ENCODE peak calls at places on chromosomes 7 and 10, in seven cellular contexts. One of them, this sample, is unnamed.

GRCh38 chr7:24318326-24318725 is 34.3 kb downstream of the NPY start:
- DNase-seq in GM12878: no peak
- DNase-seq in IMR-90: no peak
- DNase-seq in A549: peak; percentile 6
- DNase-seq in SK-N-SH: no peak
- DNase-seq in K562: peak; percentile 38
- DNase-seq in H1: no peak
- DNase-seq in this sample: no peak

GRCh38 chr7:70696139-70696782 is 435.7 kb upstream of the GALNT17 start:
- DNase-seq in GM12878: no peak
- DNase-seq in IMR-90: peak; percentile 52
- DNase-seq in A549: no peak
- DNase-seq in SK-N-SH: peak; percentile 44
- DNase-seq in K562: no peak
- DNase-seq in H1: no peak
- DNase-seq in this sample: no peak

GRCh38 chr7:155431711-155432110 is 26.2 kb upstream of the EN2 start:
- DNase-seq in GM12878: no peak
- DNase-seq in IMR-90: no peak
- DNase-seq in A549: no peak
- DNase-seq in SK-N-SH: no peak
- DNase-seq in K562: no peak
- DNase-seq in H1: no peak
- DNase-seq in this sample: no peak

GRCh38 chr10:69278446-69278963 is at the start of gene HK1:
- DNase-seq in GM12878: no peak
- DNase-seq in IMR-90: no peak
- DNase-seq in A549: no peak
- DNase-seq in SK-N-SH: no peak
- DNase-seq in K562: no peak
- DNase-seq in H1: no peak
- DNase-seq in this sample: no peak

GRCh38 chr10:90604636-90605035 is 253.2 kb downstream of the HTR7 start:
- DNase-seq in GM12878: no peak
- DNase-seq in IMR-90: no peak
- DNase-seq in A549: no peak
- DNase-seq in SK-N-SH: no peak
- DNase-seq in K562: no peak
- DNase-seq in H1: no peak
- DNase-seq in this sample: no peak

GRCh38 chr7:136869991-136870798 is 1.7 kb downstream of the CHRM2 start:
- DNase-seq in GM12878: no peak
- DNase-seq in IMR-90: peak; percentile 30
- DNase-seq in A549: no peak
- DNase-seq in SK-N-SH: peak; percentile 64
- DNase-seq in K562: no peak
- DNase-seq in H1: no peak
- DNase-seq in this sample: no peak

GRCh38 chr7:33669251-33669670 is 236.1 kb upstream of the BMPER start:
- DNase-seq in GM12878: no peak
- DNase-seq in IMR-90: no peak
- DNase-seq in A549: no peak
- DNase-seq in SK-N-SH: no peak
- DNase-seq in K562: no peak
- DNase-seq in H1: no peak
- DNase-seq in this sample: peak; percentile 70

GRCh38 chr7:20798081-20798693 is 11.5 kb upstream of the SP8 start:
- DNase-seq in GM12878: no peak
- DNase-seq in IMR-90: no peak
- DNase-seq in A549: peak; percentile 68
- DNase-seq in SK-N-SH: peak; percentile 86
- DNase-seq in K562: peak; percentile 92
- DNase-seq in H1: peak; percentile 82
- DNase-seq in this sample: no peak

GRCh38 chr7:150402671-150403321 is 23.7 kb downstream of the ZNF775 start:
- DNase-seq in GM12878: no peak
- DNase-seq in IMR-90: no peak
- DNase-seq in A549: no peak
- DNase-seq in SK-N-SH: no peak
- DNase-seq in K562: no peak
- DNase-seq in H1: no peak
- DNase-seq in this sample: peak; percentile 76

GRCh38 chr7:8436965-8437364 is 3.6 kb downstream of the NXPH1 start:
- DNase-seq in GM12878: peak; percentile 4
- DNase-seq in IMR-90: no peak
- DNase-seq in A549: peak; percentile 40
- DNase-seq in SK-N-SH: no peak
- DNase-seq in K562: peak; percentile 73
- DNase-seq in H1: peak; percentile 93
- DNase-seq in this sample: peak; percentile 23

GRCh38 chr10:21526952-21527633 is 1.6 kb upstream of the SKIDA1 start:
- DNase-seq in GM12878: no peak
- DNase-seq in IMR-90: peak; percentile 58
- DNase-seq in A549: no peak
- DNase-seq in SK-N-SH: peak; percentile 73
- DNase-seq in K562: peak; percentile 68
- DNase-seq in H1: peak; percentile 83
- DNase-seq in this sample: peak; percentile 70

DNA sequence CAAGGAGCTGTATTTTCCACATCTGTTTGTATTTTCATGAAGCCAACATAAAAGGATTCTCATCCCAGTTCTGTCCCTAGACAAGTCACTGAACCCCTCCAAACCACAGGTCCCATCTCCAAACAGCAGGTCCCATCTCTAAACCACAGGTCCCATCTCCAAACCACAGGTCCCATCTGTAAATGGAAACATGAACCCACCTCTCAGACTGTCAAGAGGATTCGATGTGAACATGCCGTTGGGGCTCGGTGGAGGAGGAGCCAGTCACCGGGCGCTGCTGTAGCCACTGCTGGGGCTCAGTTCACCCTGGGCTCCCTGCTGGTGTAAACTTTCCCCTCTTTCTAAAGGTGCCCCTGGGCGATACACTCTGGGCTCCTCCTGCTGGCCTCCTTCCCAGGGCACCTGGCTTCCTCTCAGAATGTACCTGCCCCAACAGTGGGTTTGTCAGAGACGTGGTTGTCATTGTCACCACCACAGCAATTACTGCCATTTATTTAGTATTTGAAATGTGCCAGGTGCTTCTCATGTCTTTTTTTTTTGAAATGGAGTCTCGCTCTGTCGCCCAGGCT is 13.0 kb downstream of the LHPP start:
- DNase-seq in GM12878: no peak
- DNase-seq in IMR-90: no peak
- DNase-seq in A549: no peak
- DNase-seq in SK-N-SH: no peak
- DNase-seq in K562: no peak
- DNase-seq in H1: no peak
- DNase-seq in this sample: no peak
- TF ChIP-seq RFX5 in GM12878: no peak
- TF ChIP-seq RFX5 in IMR-90: no peak
- TF ChIP-seq RFX5 in A549: no peak
- TF ChIP-seq RFX5 in SK-N-SH: no peak
- TF ChIP-seq RFX5 in K562: no peak
- TF ChIP-seq RFX5 in H1: no peak
- TF ChIP-seq RFX5 in this sample: no peak

DNA sequence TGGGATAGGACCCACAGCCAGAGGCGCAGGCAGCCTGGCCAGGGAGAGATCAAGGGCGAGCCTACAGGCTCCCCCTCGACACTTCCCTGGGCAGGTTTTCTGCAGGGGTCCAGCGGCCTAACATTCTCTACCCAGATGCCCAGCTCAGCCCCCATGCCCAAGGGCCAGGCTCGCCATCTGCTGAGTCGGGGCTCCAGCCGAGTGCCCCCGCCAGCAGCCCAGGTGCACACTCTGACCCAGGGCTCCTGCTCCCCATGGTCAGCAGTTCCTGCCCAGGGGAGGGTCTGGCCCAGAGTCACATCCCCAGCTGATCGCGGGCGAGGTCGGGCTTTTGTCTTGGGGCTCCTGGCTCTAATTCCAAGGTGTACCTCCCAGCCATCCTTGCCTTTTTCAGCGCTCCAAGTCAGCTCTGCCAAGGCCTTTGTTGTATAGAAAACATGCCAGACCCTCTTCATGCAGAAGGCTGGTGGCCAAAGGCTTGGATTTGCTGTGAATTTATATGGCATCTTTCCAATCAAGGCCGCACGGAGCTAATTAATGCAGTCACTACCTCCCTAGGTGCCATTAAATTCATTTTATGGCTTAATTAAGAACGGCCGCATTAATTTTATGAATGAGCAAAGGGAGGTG is 120.7 kb downstream of the LRRC18 start:
- DNase-seq in GM12878: no peak
- DNase-seq in IMR-90: no peak
- DNase-seq in A549: no peak
- DNase-seq in SK-N-SH: no peak
- DNase-seq in K562: no peak
- DNase-seq in H1: no peak
- DNase-seq in this sample: no peak
- TF ChIP-seq RFX5 in GM12878: no peak
- TF ChIP-seq RFX5 in IMR-90: no peak
- TF ChIP-seq RFX5 in A549: no peak
- TF ChIP-seq RFX5 in SK-N-SH: no peak
- TF ChIP-seq RFX5 in K562: no peak
- TF ChIP-seq RFX5 in H1: no peak
- TF ChIP-seq RFX5 in this sample: no peak

GRCh38 chr7:116984511-116984910 is 31.2 kb downstream of the ST7 start:
- DNase-seq in GM12878: no peak
- DNase-seq in IMR-90: no peak
- DNase-seq in A549: no peak
- DNase-seq in SK-N-SH: no peak
- DNase-seq in K562: no peak
- DNase-seq in H1: no peak
- DNase-seq in this sample: no peak

GRCh38 chr7:116985575-116985974 is 32.3 kb downstream of the ST7 start:
- DNase-seq in GM12878: no peak
- DNase-seq in IMR-90: no peak
- DNase-seq in A549: no peak
- DNase-seq in SK-N-SH: no peak
- DNase-seq in K562: no peak
- DNase-seq in H1: no peak
- DNase-seq in this sample: no peak

GRCh38 chr7:116986611-116987565 is 33.6 kb downstream of the ST7 start:
- DNase-seq in GM12878: no peak
- DNase-seq in IMR-90: peak; percentile 16
- DNase-seq in A549: no peak
- DNase-seq in SK-N-SH: no peak
- DNase-seq in K562: no peak
- DNase-seq in H1: no peak
- DNase-seq in this sample: no peak

GRCh38 chr7:116981887-116982430 is 28.7 kb downstream of the ST7 start:
- DNase-seq in GM12878: no peak
- DNase-seq in IMR-90: no peak
- DNase-seq in A549: no peak
- DNase-seq in SK-N-SH: no peak
- DNase-seq in K562: no peak
- DNase-seq in H1: no peak
- DNase-seq in this sample: no peak

DNA sequence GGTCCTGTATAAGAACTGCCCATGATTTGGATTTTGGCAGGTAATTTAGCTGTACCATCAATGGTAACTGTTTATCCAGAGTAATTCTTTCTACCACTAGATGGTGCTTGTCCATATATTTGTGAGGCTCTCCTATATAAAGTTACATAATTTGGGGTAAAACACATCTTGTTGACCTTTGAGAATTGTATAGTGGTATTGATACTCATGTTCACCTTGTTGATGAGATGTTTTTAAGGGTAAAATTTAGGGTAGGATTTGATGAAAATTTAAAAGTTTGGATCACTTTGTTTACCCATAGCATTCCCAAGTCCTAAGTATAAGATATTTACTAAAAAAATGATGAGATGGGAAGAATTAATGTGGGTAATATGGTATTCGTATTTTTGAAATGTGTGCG is 31.6 kb downstream of the ST7 start:
- DNase-seq in GM12878: no peak
- DNase-seq in IMR-90: peak; percentile 28
- DNase-seq in A549: peak; percentile 42
- DNase-seq in SK-N-SH: peak; percentile 52
- DNase-seq in K562: peak; percentile 58
- DNase-seq in H1: no peak
- DNase-seq in this sample: peak; percentile 27
- TF ChIP-seq RFX5 in GM12878: no peak
- TF ChIP-seq RFX5 in IMR-90: peak; percentile 6
- TF ChIP-seq RFX5 in A549: no peak
- TF ChIP-seq RFX5 in SK-N-SH: no peak
- TF ChIP-seq RFX5 in K562: peak; percentile 51
- TF ChIP-seq RFX5 in H1: no peak
- TF ChIP-seq RFX5 in this sample: no peak

GRCh38 chr7:139722604-139723003 is 55.2 kb downstream of the HIPK2 start:
- DNase-seq in GM12878: no peak
- DNase-seq in IMR-90: no peak
- DNase-seq in A549: no peak
- DNase-seq in SK-N-SH: no peak
- DNase-seq in K562: no peak
- DNase-seq in H1: no peak
- DNase-seq in this sample: no peak

GRCh38 chr7:139727151-139727705 is 50.6 kb downstream of the HIPK2 start:
- DNase-seq in GM12878: no peak
- DNase-seq in IMR-90: peak; percentile 69
- DNase-seq in A549: no peak
- DNase-seq in SK-N-SH: no peak
- DNase-seq in K562: no peak
- DNase-seq in H1: no peak
- DNase-seq in this sample: no peak

GRCh38 chr7:139726485-139726869 is 51.3 kb downstream of the HIPK2 start:
- DNase-seq in GM12878: no peak
- DNase-seq in IMR-90: no peak
- DNase-seq in A549: no peak
- DNase-seq in SK-N-SH: no peak
- DNase-seq in K562: no peak
- DNase-seq in H1: no peak
- DNase-seq in this sample: no peak

GRCh38 chr7:139725843-139726484 is 51.8 kb downstream of the HIPK2 start:
- DNase-seq in GM12878: no peak
- DNase-seq in IMR-90: no peak
- DNase-seq in A549: no peak
- DNase-seq in SK-N-SH: no peak
- DNase-seq in K562: no peak
- DNase-seq in H1: no peak
- DNase-seq in this sample: no peak

DNA sequence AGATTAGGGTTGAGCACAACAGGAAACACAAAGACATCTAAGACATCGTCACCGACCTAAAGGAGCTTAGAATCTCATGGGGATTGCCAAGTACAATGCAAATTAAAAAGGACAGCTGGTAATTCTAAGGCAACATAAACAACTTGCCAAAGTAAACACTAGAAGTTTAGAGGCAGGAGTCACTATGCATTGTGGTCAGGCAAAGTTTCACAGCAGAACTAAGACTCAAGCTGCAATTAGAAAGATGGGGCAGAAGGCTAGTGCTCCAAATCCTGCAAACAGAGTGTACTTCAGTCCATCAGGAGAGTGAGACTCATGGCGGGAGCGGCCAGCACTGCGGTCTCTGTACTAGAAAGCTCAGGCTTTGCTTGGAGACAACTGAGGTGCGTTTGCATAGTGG is 52.7 kb downstream of the HIPK2 start:
- DNase-seq in GM12878: peak; percentile 59
- DNase-seq in IMR-90: peak; percentile 90
- DNase-seq in A549: no peak
- DNase-seq in SK-N-SH: no peak
- DNase-seq in K562: no peak
- DNase-seq in H1: no peak
- DNase-seq in this sample: no peak
- TF ChIP-seq RFX5 in GM12878: no peak
- TF ChIP-seq RFX5 in IMR-90: no peak
- TF ChIP-seq RFX5 in A549: no peak
- TF ChIP-seq RFX5 in SK-N-SH: no peak
- TF ChIP-seq RFX5 in K562: no peak
- TF ChIP-seq RFX5 in H1: no peak
- TF ChIP-seq RFX5 in this sample: no peak

GRCh38 chr10:100985336-100985735 is 2.0 kb downstream of the MRPL43 start:
- DNase-seq in GM12878: no peak
- DNase-seq in IMR-90: no peak
- DNase-seq in A549: no peak
- DNase-seq in SK-N-SH: no peak
- DNase-seq in K562: no peak
- DNase-seq in H1: no peak
- DNase-seq in this sample: peak; percentile 48
- TF ChIP-seq RFX5 in GM12878: no peak
- TF ChIP-seq RFX5 in IMR-90: no peak
- TF ChIP-seq RFX5 in A549: no peak
- TF ChIP-seq RFX5 in SK-N-SH: no peak
- TF ChIP-seq RFX5 in K562: no peak
- TF ChIP-seq RFX5 in H1: no peak
- TF ChIP-seq RFX5 in this sample: no peak

This sample was measured in HepG2.